ENCODE peak calls at places on chromosome X, in eight cellular contexts. B, R, M, V, T, H, O and Z are unnamed samples.

GRCh38 chrX:71017396-71017939 is 50.7 kb downstream of the SNX12 start:
- DNase-seq in B (no peak), R (no peak), M (peak), V (no peak), T (no peak), H (no peak), O (no peak), Z (no peak)

GRCh38 chrX:6758234-6758633 is 223.3 kb upstream of the VCX3A start:
- DNase-seq in B (no peak), R (no peak), M (no peak), V (no peak), T (no peak), H (no peak), O (no peak), Z (no peak)

GRCh38 chrX:39067866-39068265 is 266.6 kb downstream of the MID1IP1 start:
- DNase-seq in B (no peak), R (no peak), M (no peak), V (no peak), T (no peak), H (no peak), O (no peak), Z (no peak)

GRCh38 chrX:69144854-69145253 is 20.4 kb downstream of the PJA1 start:
- DNase-seq in B (no peak), R (no peak), M (no peak), V (no peak), T (no peak), H (no peak), O (no peak), Z (no peak)

GRCh38 chrX:147364896-147365295 is 546.8 kb upstream of the FMR1 start:
- DNase-seq in B (no peak), R (no peak), M (no peak), V (no peak), T (no peak), H (no peak), O (no peak), Z (no peak)

GRCh38 chrX:68490644-68491043 is 8.2 kb upstream of the YIPF6 start:
- DNase-seq in B (no peak), R (no peak), M (peak), V (no peak), T (no peak), H (no peak), O (no peak), Z (no peak)

GRCh38 chrX:153800746-153801145 is 6.3 kb downstream of the SSR4 start:
- DNase-seq in B (no peak), R (no peak), M (no peak), V (no peak), T (no peak), H (no peak), O (no peak), Z (no peak)

GRCh38 chrX:118698516-118699247 is 28.7 kb upstream of the IL13RA1 start:
- DNase-seq in B (no peak), R (no peak), M (peak), V (no peak), T (no peak), H (no peak), O (no peak), Z (no peak)

GRCh38 chrX:53294024-53294648 is 12.8 kb upstream of the IQSEC2 start:
- DNase-seq in B (no peak), R (no peak), M (peak), V (no peak), T (no peak), H (no peak), O (no peak), Z (no peak)

GRCh38 chrX:15675490-15675921 is 10.9 kb upstream of the CLTRN start:
- DNase-seq in B (peak), R (peak), M (no peak), V (peak), T (peak), H (peak), O (peak), Z (peak)